ENCODE peak calls at places on chromosomes 6 and 20, in five cellular contexts. C is K562, H is GM12891, Y is H1, F is HepG2. Z is an unnamed sample.

GRCh38 chr6:117906905-117907599 is at the start of gene SLC35F1:
- DNase-seq in Y (peak; percentile 89), H (peak; percentile 41), C (peak; percentile 26), F (peak; percentile 5), Z (peak; percentile 38)

GRCh38 chr6:4270799-4271198 is 135.4 kb upstream of the ECI2 start:
- DNase-seq in H (no peak), F (no peak), C (no peak), Y (no peak), Z (no peak)

GRCh38 chr20:38307371-38308046 is 3.6 kb downstream of the BPI start:
- DNase-seq in C (no peak), F (no peak), Y (no peak), H (no peak), Z (no peak)

GRCh38 chr6:145028144-145028818 is 707.0 kb downstream of the EPM2A start:
- DNase-seq in C (peak; percentile 59), Y (no peak), F (peak; percentile 11), H (no peak), Z (no peak)

GRCh38 chr6:22248513-22249308 is 48.1 kb downstream of the PRL start:
- DNase-seq in Y (no peak), F (peak; percentile 6), C (no peak), H (no peak), Z (no peak)

GRCh38 chr20:63004607-63005211 is 2.1 kb downstream of the BHLHE23 start:
- DNase-seq in Y (no peak), C (no peak), F (no peak), H (no peak), Z (no peak)

GRCh38 chr20:36646678-36647077 is 682 bp upstream of the SLA2 start:
- DNase-seq in C (no peak), F (no peak), H (no peak), Y (no peak), Z (no peak)

GRCh38 chr6:18269253-18269652 is 4.9 kb upstream of the DEK start:
- DNase-seq in H (peak; percentile 37), C (peak; percentile 67), F (peak; percentile 79), Y (no peak), Z (no peak)

GRCh38 chr6:12230523-12230922 is 59.6 kb upstream of the EDN1 start:
- DNase-seq in Y (no peak), F (no peak), H (no peak), C (no peak), Z (no peak)

GRCh38 chr20:39849664-39850063 is 839.4 kb downstream of the MAFB start:
- DNase-seq in H (no peak), F (no peak), Y (no peak), C (no peak), Z (no peak)

GRCh38 chr20:3340443-3340842 is 67.0 kb downstream of the DNAAF9 start:
- DNase-seq in Y (no peak), F (no peak), C (no peak), H (no peak), Z (no peak)

GRCh38 chr6:21747441-21747840 is 153.9 kb downstream of the SOX4 start:
- DNase-seq in Y (no peak), H (no peak), F (no peak), C (no peak), Z (no peak)

GRCh38 chr6:125201961-125202729 is 48.6 kb downstream of the TPD52L1 start:
- DNase-seq in F (no peak), C (peak; percentile 69), Y (no peak), H (no peak), Z (no peak)

GRCh38 chr6:75317503-75318206 is 33.1 kb upstream of the TMEM30A start:
- DNase-seq in Y (no peak), F (no peak), H (no peak), C (no peak), Z (no peak)

GRCh38 chr6:126923807-126924206 is 194.7 kb upstream of the RSPO3 start:
- DNase-seq in F (no peak), C (no peak), H (no peak), Y (no peak), Z (no peak)

GRCh38 chr6:157381631-157382621 is 936 bp downstream of the ZDHHC14 start:
- DNase-seq in F (peak; percentile 36), H (peak; percentile 48), Y (peak; percentile 60), C (peak; percentile 80), Z (peak; percentile 37)

GRCh38 chr6:692858-693736 is at the start of gene EXOC2:
- DNase-seq in F (peak; percentile 78), H (peak; percentile 83), Y (peak; percentile 92), C (peak; percentile 94), Z (peak; percentile 81)

GRCh38 chr6:89301586-89302194 is 13.4 kb downstream of the GABRR2 start:
- DNase-seq in F (no peak), H (no peak), C (no peak), Y (no peak), Z (no peak)

GRCh38 chr20:137668-138131 is 4.7 kb upstream of the DEFB126 start:
- DNase-seq in F (peak; percentile 54), Y (no peak), C (peak; percentile 40), H (no peak), Z (no peak)

GRCh38 chr20:56345911-56346310 is 12.9 kb upstream of the FAM210B start:
- DNase-seq in C (no peak), H (no peak), F (no peak), Y (no peak), Z (no peak)
- TF ChIP-seq TAF1 in C (no peak), H (no peak), F (no peak), Y (no peak), Z (no peak)

DNA sequence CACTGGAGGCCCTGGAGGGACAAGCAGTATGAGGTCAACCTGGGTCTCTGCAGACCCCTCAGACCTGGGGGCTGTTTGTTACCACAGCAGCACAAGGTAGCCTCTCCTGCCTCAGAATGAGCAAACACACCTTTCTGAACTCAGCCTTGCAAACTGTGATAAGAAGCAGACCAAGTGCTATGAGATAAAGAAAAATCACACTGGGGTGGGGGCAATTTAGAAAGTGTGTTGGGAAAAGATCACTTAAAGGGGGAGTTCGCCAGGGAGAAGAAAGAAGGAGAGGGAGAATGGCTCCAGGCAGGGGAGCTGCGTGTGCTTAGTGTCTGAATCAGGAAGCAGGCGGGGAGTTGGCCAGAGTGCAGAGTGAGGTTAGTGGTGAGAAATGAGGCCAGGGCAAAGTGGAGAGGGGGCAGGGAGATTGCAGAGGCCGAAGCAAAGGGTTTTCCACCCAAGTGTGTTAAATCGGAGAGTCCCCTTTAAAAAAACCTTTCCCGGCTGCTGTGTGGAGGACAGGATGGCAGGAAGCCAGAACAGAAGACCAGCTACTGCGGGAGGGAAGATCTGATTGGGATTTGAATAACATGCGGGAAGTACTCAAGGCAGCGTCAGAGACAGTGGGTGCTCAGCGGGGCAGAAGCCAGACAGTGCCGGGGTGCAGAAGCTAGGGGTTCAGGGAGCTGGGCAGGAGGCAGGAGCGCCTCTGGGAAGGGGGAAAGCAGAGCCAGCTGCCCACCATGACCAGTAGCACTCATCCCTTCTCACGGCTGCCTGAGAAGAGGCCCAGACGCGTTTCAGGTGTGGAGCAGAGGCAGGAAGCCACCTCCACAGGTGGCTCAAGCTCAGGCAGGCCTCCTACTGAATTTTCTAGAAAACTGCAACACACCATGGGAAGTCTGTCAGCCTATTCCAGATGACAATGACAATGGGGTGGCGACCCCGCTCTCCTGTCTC is 9.0 kb downstream of the ADA start:
- DNase-seq in H (no peak), Y (peak; percentile 63), F (peak; percentile 69), C (peak; percentile 49), Z (peak; percentile 61)
- TF ChIP-seq TAF1 in H (peak; percentile 41), Y (peak; percentile 29), F (peak; percentile 44), C (no peak), Z (no peak)

DNA sequence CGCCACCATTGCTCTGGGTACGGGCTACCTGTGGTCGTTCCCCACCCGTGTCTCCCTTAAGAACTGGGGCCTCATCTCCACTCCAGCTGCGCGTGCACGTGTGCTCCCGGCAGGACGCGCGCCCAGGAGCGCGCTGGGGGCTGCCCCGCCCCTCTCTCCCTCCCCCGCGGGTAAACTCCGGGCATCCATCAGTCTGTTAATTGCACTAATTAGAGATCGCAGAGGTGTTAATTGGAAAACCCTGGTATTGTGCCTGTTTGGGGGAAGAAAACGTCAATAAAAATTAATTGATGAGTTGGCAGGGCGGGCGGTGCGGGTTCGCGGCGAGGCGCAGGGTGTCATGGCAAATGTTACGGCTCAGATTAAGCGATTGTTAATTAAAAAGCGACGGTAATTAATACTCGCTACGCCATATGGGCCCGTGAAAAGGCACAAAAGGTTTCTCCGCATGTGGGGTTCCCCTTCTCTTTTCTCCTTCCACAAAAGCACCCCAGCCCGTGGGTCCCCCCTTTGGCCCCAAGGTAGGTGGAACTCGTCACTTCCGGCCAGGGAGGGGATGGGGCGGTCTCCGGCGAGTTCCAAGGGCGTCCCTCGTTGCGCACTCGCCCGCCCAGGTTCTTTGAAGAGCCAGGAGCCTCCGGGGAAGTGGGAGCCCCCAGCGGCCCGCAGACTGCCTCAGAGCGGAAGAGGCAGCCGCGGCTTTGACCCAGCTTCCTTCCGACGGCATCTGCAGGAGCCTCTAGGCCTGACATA is 14.4 kb downstream of the FOXP4 start:
- DNase-seq in Y (peak; percentile 80), C (no peak), H (peak; percentile 89), F (no peak), Z (peak; percentile 95)
- TF ChIP-seq TAF1 in Y (no peak), C (no peak), H (no peak), F (no peak), Z (no peak)

DNA sequence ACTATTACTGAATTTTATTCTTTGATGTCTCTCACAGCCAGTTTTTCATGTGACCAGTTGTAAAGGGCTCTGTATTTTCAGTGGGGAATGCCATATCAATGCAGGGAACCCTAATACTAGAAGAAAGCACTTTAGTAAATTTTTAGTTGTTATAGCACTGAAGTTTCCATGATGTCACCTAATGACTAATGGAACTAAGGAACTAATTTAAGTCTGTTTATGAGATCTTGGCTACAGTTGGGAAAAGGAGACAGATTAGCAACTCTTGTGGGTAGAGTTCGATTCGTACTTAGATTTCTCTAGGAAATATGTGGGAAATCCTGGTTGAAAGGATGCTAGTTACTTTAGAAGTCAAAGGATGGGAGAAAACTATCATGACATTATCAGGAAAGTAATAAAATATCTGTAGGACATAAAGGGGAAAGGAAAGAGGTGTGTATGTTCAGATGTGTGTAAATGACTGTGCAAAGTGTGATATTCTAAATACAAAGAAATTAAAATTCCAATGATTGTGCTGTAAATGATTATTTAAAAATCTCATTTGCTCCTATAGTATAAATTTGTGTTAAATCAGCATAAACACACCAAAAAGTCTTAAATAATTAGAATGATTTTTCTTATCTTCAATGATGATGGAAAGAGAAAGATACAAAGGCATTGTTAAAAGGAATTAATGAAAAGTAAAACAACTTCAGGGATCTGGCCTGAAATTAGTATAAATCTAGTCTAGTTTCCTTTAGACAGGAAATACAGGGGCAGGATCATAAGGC is 103.4 kb downstream of the LRRC1 start:
- DNase-seq in F (no peak), C (no peak), H (no peak), Y (no peak), Z (no peak)
- TF ChIP-seq TAF1 in F (no peak), C (no peak), H (no peak), Y (no peak), Z (no peak)

GRCh38 chr6:56841372-56841749 is 113.5 kb upstream of the BEND6 start:
- DNase-seq in C (no peak), H (no peak), F (no peak), Y (no peak), Z (no peak)

GRCh38 chr6:56841751-56842150 is 113.2 kb upstream of the BEND6 start:
- DNase-seq in H (no peak), F (no peak), Y (no peak), C (no peak), Z (no peak)

GRCh38 chr6:56838965-56839364 is 115.9 kb upstream of the BEND6 start:
- DNase-seq in F (no peak), H (no peak), Y (no peak), C (no peak), Z (no peak)

GRCh38 chr6:56839533-56840183 is 115.2 kb upstream of the BEND6 start:
- DNase-seq in H (no peak), F (no peak), Y (no peak), C (no peak), Z (no peak)

GRCh38 chr6:56840467-56841371 is 114.2 kb upstream of the BEND6 start:
- DNase-seq in Y (no peak), F (peak; percentile 49), H (no peak), C (no peak), Z (no peak)
- TF ChIP-seq TAF1 in Y (no peak), F (no peak), H (no peak), C (no peak), Z (no peak)

GRCh38 chr6:16040282-16040974 is 88.5 kb upstream of the MYLIP start:
- DNase-seq in Y (no peak), C (no peak), F (no peak), H (no peak), Z (no peak)
- TF ChIP-seq TAF1 in Y (no peak), C (no peak), F (no peak), H (no peak), Z (no peak)